ENCODE peak calls at places on chromosomes 4 and X, in seven cellular contexts. B, G, H, Z, V, W and U are unnamed samples. For H3K4me1, the result is how much of the 10 kb centered on the place peaks cover.

GRCh38 chr4:37765741-37766140 is 60.7 kb upstream of the PGM2 start:
- DNase-seq in G (no peak), B (no peak), W (no peak), Z (no peak), H (no peak), V (no peak), U (no peak)

GRCh38 chr4:168028970-168029610 is 63.2 kb upstream of the ANXA10 start:
- DNase-seq in H (no peak), V (no peak), Z (no peak), W (no peak), B (no peak), G (peak), U (no peak)

GRCh38 chr4:137129471-137130244 is 402.6 kb downstream of the PCDH18 start:
- DNase-seq in H (no peak), V (no peak), Z (peak), B (no peak), W (no peak), G (no peak), U (no peak)

GRCh38 chr4:98801259-98801725 is 127.6 kb downstream of the EIF4E start:
- DNase-seq in W (no peak), V (no peak), Z (no peak), B (no peak), H (no peak), G (no peak), U (no peak)

GRCh38 chrX:135516376-135516775 is 4.1 kb upstream of the INTS6L start:
- DNase-seq in W (no peak), V (no peak), H (no peak), G (no peak), Z (no peak), B (no peak), U (no peak)

GRCh38 chr4:151541438-151542071 is 132.6 kb downstream of the FHIP1A start:
- DNase-seq in Z (peak), V (no peak), W (no peak), G (peak), H (no peak), B (no peak), U (no peak)

GRCh38 chr4:39521253-39521908 is 5.9 kb downstream of the UGDH start:
- DNase-seq in V (no peak), Z (peak), H (no peak), G (no peak), W (no peak), B (no peak), U (no peak)

GRCh38 chrX:9873952-9874351 is 87.7 kb downstream of the SHROOM2 start:
- DNase-seq in G (no peak), B (no peak), Z (peak), H (no peak), V (peak), W (peak), U (peak)

GRCh38 chr4:182192511-182193181 is 50.6 kb upstream of the TENM3 start:
- DNase-seq in V (no peak), H (no peak), B (no peak), W (no peak), Z (peak), G (peak), U (no peak)

GRCh38 chr4:23956601-23957364 is 66.9 kb upstream of the PPARGC1A start:
- DNase-seq in Z (no peak), W (no peak), H (no peak), G (no peak), V (no peak), B (no peak), U (no peak)

GRCh38 chr4:160510925-160511324 is 1408.0 kb downstream of the RAPGEF2 start:
- DNase-seq in B (no peak), H (no peak), V (no peak), W (no peak), G (peak), Z (no peak), U (peak)

GRCh38 chr4:103484521-103484920 is 235.3 kb downstream of the TACR3 start:
- DNase-seq in W (no peak), H (no peak), G (no peak), B (no peak), Z (no peak), V (no peak), U (no peak)

GRCh38 chrX:13898084-13898483 is 81.2 kb upstream of the GPM6B start:
- DNase-seq in H (no peak), W (no peak), B (no peak), Z (peak), V (peak), G (peak), U (no peak)

GRCh38 chr4:99437686-99438577 is 2.8 kb upstream of the ADH7 start:
- DNase-seq in Z (no peak), B (no peak), G (peak), V (no peak), W (no peak), H (no peak), U (no peak)

GRCh38 chr4:75675004-75675531 is 1.9 kb upstream of the G3BP2 start:
- DNase-seq in V (no peak), Z (no peak), W (no peak), H (no peak), B (no peak), G (peak), U (no peak)

GRCh38 chrX:131792356-131792749 is 230.7 kb upstream of the STK26 start:
- DNase-seq in W (no peak), B (no peak), Z (no peak), V (no peak), G (no peak), H (peak), U (peak)

GRCh38 chr4:5751918-5752802 is 41.2 kb downstream of the EVC start:
- DNase-seq in W (no peak), H (no peak), Z (peak), G (peak), B (peak), V (no peak), U (no peak)

GRCh38 chr4:38967260-38968095 is 64.7 kb downstream of the TMEM156 start:
- DNase-seq in W (no peak), Z (peak), H (no peak), V (no peak), B (no peak), G (peak), U (peak)

GRCh38 chr4:167956676-167957075 is 135.7 kb upstream of the ANXA10 start:
- DNase-seq in Z (peak), V (no peak), W (no peak), B (no peak), H (no peak), G (peak), U (no peak)

GRCh38 chr4:21304061-21304541 is 603.8 kb downstream of the PACRGL start:
- DNase-seq in H (no peak), V (peak), G (no peak), W (no peak), Z (no peak), B (peak), U (no peak)

GRCh38 chr4:19857405-19857804 is 394.3 kb upstream of the SLIT2 start:
- DNase-seq in Z (peak), B (no peak), V (no peak), G (no peak), W (no peak), H (no peak), U (no peak)

GRCh38 chr4:83022724-83023427 is 12.1 kb upstream of the COPS4 start:
- DNase-seq in G (peak), B (no peak), Z (peak), V (no peak), W (no peak), H (no peak), U (no peak)

DNA sequence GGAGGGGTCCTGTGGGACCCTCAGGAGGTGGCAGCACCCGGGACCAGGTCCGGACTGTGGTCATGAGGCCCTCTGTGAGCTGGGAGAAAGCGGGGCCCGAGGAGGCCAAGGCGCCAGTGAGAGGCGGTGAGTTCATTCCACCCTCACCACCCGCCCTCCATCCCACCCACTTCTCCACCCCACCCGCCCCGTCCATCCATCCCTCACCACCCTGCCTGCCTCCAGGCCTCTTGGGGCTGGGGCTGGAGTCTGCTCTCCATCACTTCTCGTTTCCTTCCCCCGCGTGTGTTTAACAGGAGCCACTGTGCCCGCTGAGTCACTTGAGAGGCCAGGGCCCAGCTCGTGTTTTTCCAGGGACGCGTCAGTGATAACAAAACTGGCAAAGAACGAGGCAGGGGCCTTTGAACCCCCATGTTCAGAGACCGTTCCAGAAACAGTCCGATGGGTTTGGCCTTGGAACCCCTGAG is 6.2 kb downstream of the SH3TC1 start:
- DNase-seq in V (no peak), G (no peak), W (no peak), H (no peak), Z (no peak), B (no peak), U (no peak)
- H3K4me1 ChIP-seq in V (under half), G (under half), W (under half), H (under half), Z (under half), B (under half), U (under half)

GRCh38 chr4:17794730-17795129 is 13.3 kb upstream of the FAM184B start:
- DNase-seq in V (no peak), H (no peak), G (no peak), W (no peak), B (no peak), Z (no peak), U (no peak)
- H3K4me1 ChIP-seq in V (under half), H (under half), G (under half), W (under half), B (under half), Z (under half), U (under half)

DNA sequence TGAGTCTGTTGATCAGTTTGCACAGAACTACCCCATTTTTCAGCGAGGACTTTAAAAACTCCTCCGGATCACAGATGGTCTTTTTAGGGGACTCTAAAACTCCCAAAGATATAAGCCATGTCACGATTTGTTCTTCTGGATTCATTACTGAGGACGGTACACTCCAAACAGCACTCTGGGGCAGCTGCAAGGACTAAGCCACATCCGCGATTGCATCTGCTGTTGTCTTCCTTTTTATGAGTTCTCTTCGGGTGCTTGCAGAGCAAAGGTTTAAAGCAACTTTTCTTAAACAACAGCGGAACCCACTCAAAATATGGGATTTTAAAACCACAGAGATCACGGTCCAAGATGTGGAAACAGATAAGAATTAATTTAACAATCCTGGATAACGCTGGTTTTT is at the start of gene ARHGEF6:
- DNase-seq in Z (peak), G (no peak), B (no peak), W (peak), V (peak), H (no peak), U (no peak)
- H3K4me1 ChIP-seq in Z (under half), G (under half), B (under half), W (under half), V (under half), H (under half), U (under half)

DNA sequence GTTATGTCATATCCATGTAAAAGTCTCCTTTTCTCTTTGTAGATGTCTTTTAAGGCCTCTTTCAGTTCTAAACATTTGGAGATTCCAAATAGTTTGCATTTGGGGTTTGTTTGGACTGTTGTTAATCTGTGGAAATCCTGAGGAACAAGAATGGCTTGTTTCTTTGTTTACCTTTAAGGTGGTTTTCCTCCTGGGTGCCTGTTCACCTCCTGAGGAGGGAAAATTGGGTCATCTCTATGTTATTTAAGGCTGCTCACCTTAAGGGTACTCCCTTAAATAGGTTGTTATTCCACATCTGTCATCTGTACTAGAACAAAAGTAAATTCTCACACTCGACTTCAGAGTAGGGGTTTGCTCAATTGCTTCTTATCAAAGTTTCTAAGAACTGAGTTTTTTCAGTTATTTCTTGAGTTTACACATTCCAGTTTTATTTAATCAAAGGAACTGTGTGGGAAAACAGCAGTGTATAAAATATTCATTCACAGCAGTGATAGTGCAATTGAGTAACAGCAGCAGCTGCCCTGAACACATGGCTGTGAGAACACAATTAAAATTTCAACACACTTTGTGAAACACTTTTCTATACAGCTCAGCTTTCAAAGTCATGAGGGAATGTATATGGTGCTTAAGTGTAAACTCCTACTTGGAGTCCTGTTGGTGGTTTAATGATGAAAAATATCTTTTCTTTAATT is 238.5 kb upstream of the PGRMC2 start:
- DNase-seq in V (no peak), G (peak), Z (peak), B (no peak), W (no peak), H (no peak), U (no peak)
- H3K4me1 ChIP-seq in V (under half), G (under half), Z (under half), B (under half), W (under half), H (under half), U (half or more)

DNA sequence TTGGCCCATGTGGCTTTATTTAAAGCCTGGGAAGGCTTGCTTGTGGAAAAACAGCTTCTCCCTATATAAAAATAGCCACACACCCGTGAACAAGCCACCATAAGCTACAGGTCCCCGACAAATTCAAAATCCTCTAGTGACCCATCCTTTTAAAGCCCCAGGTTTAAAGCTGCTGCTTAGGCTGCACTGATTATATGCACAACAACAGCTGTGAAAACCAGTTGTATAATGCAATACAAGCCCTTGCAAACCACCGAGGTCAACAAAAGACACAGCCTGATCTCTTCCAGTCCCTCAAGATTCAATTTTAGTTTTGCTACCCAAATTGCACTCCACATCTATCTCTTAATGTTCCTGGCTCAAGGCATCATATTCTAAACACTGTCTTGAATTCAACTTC is 186.0 kb upstream of the WDFY3 start:
- DNase-seq in W (no peak), H (no peak), Z (no peak), B (no peak), G (no peak), V (no peak), U (no peak)
- H3K4me1 ChIP-seq in W (under half), H (under half), Z (under half), B (under half), G (under half), V (under half), U (under half)

DNA sequence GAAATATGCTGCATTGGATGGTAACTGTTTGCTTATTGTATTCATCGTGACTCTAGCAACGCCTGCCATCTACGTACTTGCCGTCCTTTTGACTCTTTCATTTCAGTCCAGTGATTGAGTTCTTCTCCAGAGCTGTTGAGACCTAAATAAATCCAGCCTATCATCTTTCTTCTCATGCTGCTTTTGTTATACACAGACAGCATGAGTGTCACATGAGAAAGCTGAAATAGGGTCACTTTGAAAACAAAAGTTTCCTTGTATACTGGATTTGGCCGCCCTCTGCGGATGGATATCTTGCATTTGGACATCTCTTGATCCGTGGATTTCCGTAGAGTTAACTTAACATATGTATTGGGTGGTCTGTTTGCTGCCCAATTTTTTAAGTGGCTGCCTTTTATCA is 67.2 kb downstream of the TMPRSS11F start:
- DNase-seq in H (no peak), W (no peak), Z (no peak), G (no peak), B (no peak), V (no peak), U (no peak)
- H3K4me1 ChIP-seq in H (under half), W (under half), Z (under half), G (under half), B (under half), V (under half), U (under half)

DNA sequence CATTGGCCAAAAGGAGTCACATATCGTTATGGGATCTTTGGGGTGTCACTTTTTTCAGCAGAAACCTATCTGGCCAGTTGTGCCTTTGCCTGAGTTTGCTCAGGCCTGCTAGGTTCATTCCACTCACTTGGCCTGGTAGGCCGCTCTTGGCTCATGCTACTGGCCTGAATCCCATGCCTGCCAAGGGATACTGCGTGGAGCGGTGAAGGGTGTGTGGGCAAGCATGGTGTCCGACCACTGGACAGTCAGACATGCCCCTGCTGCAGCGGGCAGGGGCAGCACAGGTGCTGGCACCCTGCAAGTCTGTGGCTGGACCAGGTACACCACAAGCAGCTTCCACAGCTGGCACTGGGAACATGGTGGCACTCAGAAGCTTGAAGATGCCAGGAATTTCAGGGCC is 11.3 kb upstream of the PPM1K start:
- DNase-seq in B (no peak), H (no peak), V (no peak), Z (no peak), W (no peak), G (no peak), U (no peak)
- H3K4me1 ChIP-seq in B (under half), H (half or more), V (under half), Z (under half), W (under half), G (under half), U (under half)

GRCh38 chr4:2791518-2792395 is 1.1 kb upstream of the SH3BP2 start:
- DNase-seq in B (no peak), G (no peak), H (peak), W (peak), Z (no peak), V (peak), U (no peak)

GRCh38 chr4:2793920-2794706 is 1.2 kb downstream of the SH3BP2 start:
- DNase-seq in V (peak), H (peak), G (no peak), W (peak), Z (peak), B (peak), U (peak)

GRCh38 chr4:2792396-2792710 is 532 bp upstream of the SH3BP2 start:
- DNase-seq in W (no peak), Z (no peak), B (no peak), H (no peak), G (no peak), V (no peak), U (no peak)

GRCh38 chr4:2793578-2793919 is 664 bp downstream of the SH3BP2 start:
- DNase-seq in G (no peak), B (peak), H (peak), W (peak), V (peak), Z (peak), U (peak)

GRCh38 chr4:2792711-2793577 is at the start of gene SH3BP2:
- DNase-seq in B (peak), Z (peak), W (peak), H (peak), G (no peak), V (peak), U (peak)
- H3K4me1 ChIP-seq in B (half or more), Z (under half), W (under half), H (under half), G (under half), V (under half), U (under half)

DNA sequence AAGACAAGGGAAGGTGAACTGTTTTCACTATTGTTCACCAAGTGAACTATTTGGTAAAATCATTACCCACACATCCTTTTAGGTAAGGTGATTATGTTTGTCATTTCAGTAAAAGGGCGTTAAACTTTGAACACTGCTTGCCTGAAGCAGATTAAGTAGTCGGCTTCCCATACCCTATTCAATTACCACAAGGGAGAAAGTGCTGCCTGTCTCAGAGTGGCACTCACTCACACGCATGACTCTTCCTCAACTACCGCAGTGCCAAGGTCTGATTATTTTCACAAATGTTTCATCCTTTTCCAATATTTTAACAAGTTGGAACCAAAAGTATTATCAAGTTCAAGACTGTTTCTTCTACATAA is 11.0 kb downstream of the VEGFC start:
- DNase-seq in G (no peak), Z (no peak), V (no peak), H (no peak), W (no peak), B (no peak), U (no peak)
- H3K4me1 ChIP-seq in G (under half), Z (under half), V (under half), H (under half), W (under half), B (under half), U (half or more)